ENCODE peak calls at places on chromosome 21, in four cellular contexts. One of them, this sample, is unnamed.

GRCh38 chr21:20949884-20950283 is 48.3 kb upstream of the NCAM2 start:
- DNase-seq in K562: no peak
- DNase-seq in HepG2: no peak
- DNase-seq in A549: no peak
- DNase-seq in this sample: no peak

GRCh38 chr21:34700605-34701004 is 31.8 kb downstream of the CLIC6 start:
- DNase-seq in A549: no peak
- DNase-seq in HepG2: no peak
- DNase-seq in K562: no peak
- DNase-seq in this sample: no peak

GRCh38 chr21:35400233-35400939 is 351.3 kb upstream of the RUNX1 start:
- DNase-seq in A549: peak
- DNase-seq in HepG2: peak
- DNase-seq in K562: peak
- DNase-seq in this sample: peak

GRCh38 chr21:31597683-31598082 is 61.8 kb upstream of the SOD1 start:
- DNase-seq in A549: no peak
- DNase-seq in K562: peak
- DNase-seq in HepG2: no peak
- DNase-seq in this sample: no peak

GRCh38 chr21:35819134-35819533 is 241.2 kb downstream of the SETD4 start:
- DNase-seq in K562: no peak
- DNase-seq in HepG2: no peak
- DNase-seq in A549: no peak
- DNase-seq in this sample: no peak

GRCh38 chr21:14520535-14520934 is 25.6 kb downstream of the SAMSN1 start:
- DNase-seq in K562: no peak
- DNase-seq in A549: no peak
- DNase-seq in HepG2: no peak
- DNase-seq in this sample: no peak

GRCh38 chr21:34844924-34845238 is 176.1 kb downstream of the CLIC6 start:
- DNase-seq in HepG2: no peak
- DNase-seq in K562: no peak
- DNase-seq in A549: no peak
- DNase-seq in this sample: no peak

GRCh38 chr21:25626752-25627151 is 12.3 kb upstream of the JAM2 start:
- DNase-seq in A549: no peak
- DNase-seq in K562: no peak
- DNase-seq in HepG2: no peak
- DNase-seq in this sample: peak

GRCh38 chr21:35350965-35351364 is 301.9 kb upstream of the RUNX1 start:
- DNase-seq in A549: no peak
- DNase-seq in K562: no peak
- DNase-seq in HepG2: no peak
- DNase-seq in this sample: no peak

GRCh38 chr21:25907573-25908275 is 173.0 kb downstream of the GABPA start:
- DNase-seq in K562: no peak
- DNase-seq in HepG2: no peak
- DNase-seq in A549: no peak
- DNase-seq in this sample: peak

DNA sequence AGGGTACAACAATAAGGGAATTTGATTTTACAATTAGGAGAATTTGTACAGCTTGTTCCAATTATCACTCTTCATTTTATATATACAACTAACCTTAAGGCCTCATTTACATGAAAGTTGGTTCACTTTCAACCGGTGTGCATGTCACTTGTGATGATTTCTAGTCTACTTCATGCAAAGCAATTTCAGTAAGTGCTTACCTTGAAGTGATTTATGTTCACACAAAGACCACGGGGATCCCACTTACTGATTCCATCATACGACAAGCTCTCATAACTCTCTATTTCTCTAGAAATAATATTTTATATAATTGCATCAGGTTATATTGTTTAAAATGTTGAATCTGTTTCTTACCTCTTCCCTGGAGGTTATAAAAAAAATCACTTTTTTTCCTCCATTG is 100.3 kb upstream of the CHODL start:
- DNase-seq in K562: no peak
- DNase-seq in A549: no peak
- DNase-seq in HepG2: no peak
- DNase-seq in this sample: no peak
- TF ChIP-seq REST in K562: no peak
- TF ChIP-seq REST in A549: no peak
- TF ChIP-seq REST in HepG2: no peak
- TF ChIP-seq REST in this sample: no peak

GRCh38 chr21:29196021-29196663 is 65.7 kb downstream of the MAP3K7CL start:
- DNase-seq in K562: peak
- DNase-seq in A549: peak
- DNase-seq in HepG2: peak
- DNase-seq in this sample: peak
- TF ChIP-seq RFX5 in K562: no peak
- TF ChIP-seq RFX5 in A549: no peak
- TF ChIP-seq RFX5 in HepG2: no peak
- TF ChIP-seq RFX5 in this sample: no peak

GRCh38 chr21:38531610-38532009 is 33.3 kb upstream of the ERG start:
- DNase-seq in HepG2: no peak
- DNase-seq in A549: no peak
- DNase-seq in K562: no peak
- DNase-seq in this sample: peak

GRCh38 chr21:38538353-38538752 is 40.1 kb upstream of the ERG start:
- DNase-seq in HepG2: no peak
- DNase-seq in A549: no peak
- DNase-seq in K562: no peak
- DNase-seq in this sample: no peak

GRCh38 chr21:38531142-38531541 is 32.9 kb upstream of the ERG start:
- DNase-seq in K562: no peak
- DNase-seq in A549: no peak
- DNase-seq in HepG2: no peak
- DNase-seq in this sample: no peak

GRCh38 chr21:38533887-38534286 is 35.6 kb upstream of the ERG start:
- DNase-seq in K562: no peak
- DNase-seq in A549: no peak
- DNase-seq in HepG2: no peak
- DNase-seq in this sample: no peak

GRCh38 chr21:38534591-38534990 is 36.3 kb upstream of the ERG start:
- DNase-seq in HepG2: no peak
- DNase-seq in K562: no peak
- DNase-seq in A549: no peak
- DNase-seq in this sample: no peak
- TF ChIP-seq REST in HepG2: no peak
- TF ChIP-seq REST in K562: no peak
- TF ChIP-seq REST in A549: no peak
- TF ChIP-seq REST in this sample: no peak

GRCh38 chr21:42096593-42096992 is 25.5 kb downstream of the UMODL1 start:
- DNase-seq in K562: no peak
- DNase-seq in A549: no peak
- DNase-seq in HepG2: no peak
- DNase-seq in this sample: no peak
- TF ChIP-seq RFX5 in K562: no peak
- TF ChIP-seq RFX5 in A549: no peak
- TF ChIP-seq RFX5 in HepG2: no peak
- TF ChIP-seq RFX5 in this sample: no peak

GRCh38 chr21:26966978-26967913 is at the start of gene ADAMTS5:
- DNase-seq in K562: no peak
- DNase-seq in A549: no peak
- DNase-seq in HepG2: no peak
- DNase-seq in this sample: peak
- TF ChIP-seq REST in K562: no peak
- TF ChIP-seq REST in A549: no peak
- TF ChIP-seq REST in HepG2: no peak
- TF ChIP-seq REST in this sample: no peak

GRCh38 chr21:44331209-44331608 is 8.0 kb downstream of the CFAP410 start:
- DNase-seq in K562: no peak
- DNase-seq in HepG2: no peak
- DNase-seq in A549: no peak
- DNase-seq in this sample: no peak

GRCh38 chr21:44332965-44333364 is 6.2 kb downstream of the CFAP410 start:
- DNase-seq in HepG2: no peak
- DNase-seq in K562: no peak
- DNase-seq in A549: no peak
- DNase-seq in this sample: no peak

GRCh38 chr21:44332383-44332782 is 6.8 kb downstream of the CFAP410 start:
- DNase-seq in K562: no peak
- DNase-seq in A549: no peak
- DNase-seq in HepG2: no peak
- DNase-seq in this sample: no peak

GRCh38 chr21:44330698-44331097 is 8.5 kb downstream of the CFAP410 start:
- DNase-seq in A549: no peak
- DNase-seq in HepG2: no peak
- DNase-seq in K562: no peak
- DNase-seq in this sample: no peak

GRCh38 chr21:44331650-44332306 is 7.4 kb downstream of the CFAP410 start:
- DNase-seq in A549: no peak
- DNase-seq in HepG2: no peak
- DNase-seq in K562: no peak
- DNase-seq in this sample: no peak
- TF ChIP-seq RFX5 in A549: no peak
- TF ChIP-seq RFX5 in HepG2: no peak
- TF ChIP-seq RFX5 in K562: no peak
- TF ChIP-seq RFX5 in this sample: no peak

DNA sequence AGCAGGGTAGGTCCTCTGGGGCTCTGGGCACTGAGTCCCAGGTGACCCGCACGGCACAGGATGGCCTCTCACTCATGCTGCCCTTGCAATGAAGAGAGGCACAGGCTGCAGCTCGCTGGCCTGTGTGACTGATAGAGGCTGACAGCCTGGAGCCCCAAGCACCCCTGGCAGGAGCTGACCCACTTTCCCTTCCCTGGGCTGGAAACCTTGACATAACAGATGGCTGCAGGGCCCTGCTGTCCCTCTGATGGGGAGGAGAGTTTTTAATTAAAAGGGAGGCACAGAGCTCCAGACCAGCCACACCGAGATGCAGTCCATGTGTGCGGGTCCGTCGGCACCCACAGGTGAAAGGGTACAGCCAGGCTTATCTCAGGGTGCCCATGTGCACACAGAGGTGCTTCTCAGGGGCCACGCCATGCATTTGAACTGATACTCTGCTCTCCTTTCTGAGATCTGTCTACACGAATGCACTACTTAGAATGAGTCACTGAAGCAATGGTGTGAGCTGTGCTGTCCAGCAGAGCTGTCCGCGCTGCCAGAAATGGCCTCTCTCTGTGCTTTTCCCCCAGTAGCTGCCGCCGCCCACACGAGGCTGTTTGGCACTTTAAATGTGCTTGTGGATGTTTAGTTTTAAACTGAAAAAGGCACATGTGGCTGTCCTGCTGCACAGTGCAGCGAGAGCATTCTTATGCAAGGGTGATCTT is 87.3 kb upstream of the COL6A1 start:
- DNase-seq in HepG2: no peak
- DNase-seq in K562: no peak
- DNase-seq in A549: no peak
- DNase-seq in this sample: peak
- TF ChIP-seq REST in HepG2: no peak
- TF ChIP-seq REST in K562: no peak
- TF ChIP-seq REST in A549: no peak
- TF ChIP-seq REST in this sample: peak

GRCh38 chr21:44761011-44761729 is 40.5 kb downstream of the UBE2G2 start:
- DNase-seq in A549: peak
- DNase-seq in HepG2: peak
- DNase-seq in K562: no peak
- DNase-seq in this sample: no peak
- TF ChIP-seq RFX5 in A549: no peak
- TF ChIP-seq RFX5 in HepG2: no peak
- TF ChIP-seq RFX5 in K562: no peak
- TF ChIP-seq RFX5 in this sample: no peak

This sample was measured in SK-N-SH.